ENCODE peak calls at places on chromosomes 5 and 9, in six cellular contexts. Q, H, P, K, D and V are unnamed samples.

GRCh38 chr5:148864113-148864841 is 37.9 kb downstream of the ADRB2 start:
- DNase-seq in D (no peak), K (no peak), H (no peak), Q (no peak), P (no peak), V (no peak)

GRCh38 chr5:21573915-21574314 is 1279.2 kb downstream of the CDH12 start:
- DNase-seq in D (no peak), Q (no peak), H (no peak), P (no peak), K (no peak), V (no peak)

GRCh38 chr5:154118832-154119442 is 71.6 kb upstream of the GALNT10 start:
- DNase-seq in P (no peak), H (no peak), K (peak; percentile 96), Q (no peak), D (no peak), V (no peak)

GRCh38 chr5:137461636-137462596 is 37.2 kb downstream of the SPOCK1 start:
- DNase-seq in D (no peak), Q (no peak), H (no peak), K (no peak), P (no peak), V (no peak)

GRCh38 chr9:105637787-105638395 is 24.4 kb upstream of the TAL2 start:
- DNase-seq in D (no peak), Q (no peak), K (no peak), H (no peak), P (no peak), V (no peak)

GRCh38 chr5:154817815-154818214 is 32.6 kb downstream of the FAXDC2 start:
- DNase-seq in H (no peak), P (no peak), Q (no peak), D (no peak), K (no peak), V (no peak)

GRCh38 chr9:12699529-12699928 is 6.3 kb downstream of the TYRP1 start:
- DNase-seq in K (no peak), H (no peak), P (no peak), Q (no peak), D (no peak), V (no peak)

GRCh38 chr5:6424110-6424659 is 24.5 kb upstream of the UBE2QL1 start:
- DNase-seq in D (no peak), H (no peak), P (no peak), K (peak; percentile 24), Q (no peak), V (no peak)

GRCh38 chr9:21294325-21294724 is 10.8 kb downstream of the IFNA5 start:
- DNase-seq in K (peak; percentile 94), H (no peak), P (no peak), D (no peak), Q (no peak), V (no peak)

GRCh38 chr9:21482213-21482612 is at the start of gene IFNE:
- DNase-seq in P (no peak), H (no peak), K (no peak), Q (no peak), D (no peak), V (no peak)

GRCh38 chr9:134863941-134864820 is 16.4 kb upstream of the FCN2 start:
- DNase-seq in K (no peak), P (no peak), Q (peak; percentile 42), H (no peak), D (no peak), V (no peak)

GRCh38 chr9:73158723-73159122 is 7.1 kb downstream of the ANXA1 start:
- DNase-seq in H (no peak), P (no peak), K (no peak), Q (no peak), D (no peak), V (no peak)

GRCh38 chr5:69467442-69468225 is 25.0 kb upstream of the OCLN start:
- DNase-seq in P (no peak), H (no peak), K (no peak), D (no peak), Q (no peak), V (no peak)

GRCh38 chr5:1056611-1057484 is 48.2 kb downstream of the NKD2 start:
- DNase-seq in K (no peak), H (no peak), D (peak; percentile 50), P (no peak), Q (no peak), V (peak; percentile 50)